ENCODE peak calls at places on chromosomes 3 and 15, in four cellular contexts. R, W, V and Q are unnamed samples.

GRCh38 chr3:61848885-61849284 is 287.5 kb downstream of the PTPRG start:
- DNase-seq in R (no peak), W (peak; percentile 98), V (no peak), Q (no peak)

GRCh38 chr3:146446026-146446425 is 23.3 kb downstream of the PLSCR2 start:
- DNase-seq in R (no peak), W (no peak), V (no peak), Q (no peak)

GRCh38 chr3:197292083-197293042 is 6.0 kb downstream of the DLG1 start:
- DNase-seq in R (no peak), W (no peak), V (no peak), Q (peak; percentile 60)

GRCh38 chr15:89362203-89363101 is 27.8 kb upstream of the POLG start:
- DNase-seq in R (peak; percentile 35), W (no peak), V (no peak), Q (no peak)

GRCh38 chr15:72342385-72342784 is 22.4 kb upstream of the CELF6 start:
- DNase-seq in R (peak; percentile 41), W (peak; percentile 17), V (peak; percentile 16), Q (peak; percentile 35)

GRCh38 chr15:71137138-71137518 is 21.9 kb downstream of the THSD4 start:
- DNase-seq in R (no peak), W (peak; percentile 14), V (no peak), Q (no peak)

GRCh38 chr3:126983276-126983652 is 349 bp downstream of the PLXNA1 start:
- DNase-seq in R (no peak), W (peak; percentile 12), V (no peak), Q (no peak)

GRCh38 chr15:78727561-78727960 is 83.7 kb downstream of the ADAMTS7 start:
- DNase-seq in R (no peak), W (no peak), V (peak; percentile 68), Q (no peak)

GRCh38 chr15:100762913-100763627 is 116.6 kb upstream of the ALDH1A3 start:
- DNase-seq in R (no peak), W (no peak), V (no peak), Q (no peak)

GRCh38 chr3:55180936-55181535 is 253.2 kb upstream of the LRTM1 start:
- DNase-seq in R (no peak), W (peak; percentile 67), V (peak; percentile 51), Q (peak; percentile 49)

GRCh38 chr15:33533197-33533596 is 222.4 kb downstream of the RYR3 start:
- DNase-seq in R (no peak), W (no peak), V (no peak), Q (no peak)

GRCh38 chr3:14298442-14298841 is 104.0 kb upstream of the SLC6A6 start:
- DNase-seq in R (no peak), W (no peak), V (no peak), Q (no peak)

GRCh38 chr3:102741105-102741504 is 306.3 kb downstream of the ZPLD1 start:
- DNase-seq in R (no peak), W (no peak), V (no peak), Q (peak; percentile 4)

GRCh38 chr15:38864122-38864521 is 299.5 kb upstream of the RASGRP1 start:
- DNase-seq in R (no peak), W (peak; percentile 43), V (no peak), Q (peak; percentile 13)

GRCh38 chr15:81270781-81271491 is 53.0 kb downstream of the STARD5 start:
- DNase-seq in R (no peak), W (no peak), V (peak; percentile 68), Q (no peak)

GRCh38 chr3:172040976-172041963 is 1.9 kb downstream of the FNDC3B start:
- DNase-seq in R (no peak), W (peak; percentile 77), V (peak; percentile 21), Q (no peak)

GRCh38 chr3:197547618-197548017 is 8.2 kb downstream of the BDH1 start:
- DNase-seq in R (no peak), W (no peak), V (no peak), Q (no peak)

GRCh38 chr3:112646623-112647022 is 5.7 kb upstream of the CCDC80 start:
- DNase-seq in R (no peak), W (no peak), V (no peak), Q (no peak)

GRCh38 chr3:61954097-61954528 is 392.7 kb downstream of the PTPRG start:
- DNase-seq in R (no peak), W (peak; percentile 14), V (peak; percentile 20), Q (no peak)

GRCh38 chr3:14598143-14598569 is 53.4 kb upstream of the CCDC174 start:
- DNase-seq in R (peak; percentile 54), W (peak; percentile 48), V (peak; percentile 25), Q (peak; percentile 33)

GRCh38 chr3:25663324-25664065 is 1.2 kb downstream of the TOP2B start:
- DNase-seq in R (peak; percentile 25), W (no peak), V (no peak), Q (peak; percentile 73)

GRCh38 chr15:50496692-50497091 is 49.8 kb downstream of the USP50 start:
- DNase-seq in R (no peak), W (no peak), V (no peak), Q (peak; percentile 13)

GRCh38 chr15:50493625-50494024 is 52.8 kb downstream of the USP50 start:
- DNase-seq in R (no peak), W (no peak), V (no peak), Q (no peak)
- TF ChIP-seq CTCF in R (no peak), W (no peak), V (no peak), Q (no peak)

GRCh38 chr3:187044206-187044605 is 95.1 kb downstream of the RPL39L start:
- DNase-seq in R (no peak), W (no peak), V (no peak), Q (peak; percentile 76)

GRCh38 chr3:187042874-187043458 is 96.3 kb downstream of the RPL39L start:
- DNase-seq in R (no peak), W (no peak), V (no peak), Q (no peak)

GRCh38 chr3:187041362-187042061 is 97.8 kb downstream of the RPL39L start:
- DNase-seq in R (peak; percentile 38), W (peak; percentile 59), V (peak; percentile 76), Q (peak; percentile 67)

GRCh38 chr3:187040637-187041361 is 98.5 kb downstream of the RPL39L start:
- DNase-seq in R (no peak), W (peak; percentile 64), V (peak; percentile 56), Q (no peak)

DNA sequence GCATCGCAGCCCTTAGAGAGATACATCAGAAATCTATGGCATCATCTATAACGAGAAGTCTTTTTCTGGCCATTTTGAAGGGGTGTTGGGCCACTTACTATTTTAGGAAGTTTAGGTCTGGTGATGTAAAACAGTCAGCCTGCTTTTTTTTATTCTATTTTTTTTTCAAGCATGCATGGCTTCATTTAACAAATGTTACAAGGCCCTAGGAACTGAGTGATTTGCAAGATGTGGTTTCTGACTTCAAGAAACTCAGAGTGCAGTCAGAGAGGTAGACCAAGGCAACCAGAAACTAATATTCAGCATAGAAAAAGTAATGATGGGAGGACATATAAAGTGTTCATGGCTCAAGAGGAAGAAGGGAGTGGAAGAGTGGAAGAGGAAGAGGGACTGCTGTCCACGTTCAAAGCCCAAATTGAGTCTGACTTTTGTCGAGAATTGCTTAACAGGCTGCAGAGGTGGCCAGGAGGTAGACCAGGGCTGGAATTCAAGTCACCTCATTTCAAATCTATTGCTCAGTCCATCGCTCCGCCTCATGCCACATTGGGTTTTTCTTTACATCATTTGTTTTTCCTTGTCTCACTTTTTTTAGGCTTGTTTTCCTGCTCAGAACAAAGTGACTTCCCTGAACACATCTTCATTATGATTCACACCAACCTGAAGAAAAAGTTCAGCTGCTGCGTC is 97.1 kb downstream of the RPL39L start:
- DNase-seq in R (no peak), W (no peak), V (no peak), Q (no peak)
- H3K4me3 ChIP-seq in R (no peak overlapping the region), W (no peak overlapping the region), V (no peak overlapping the region), Q (peak overlapping the region; percentile 15)

GRCh38 chr3:46085421-46086082 is 58.3 kb upstream of the XCR1 start:
- DNase-seq in R (no peak), W (no peak), V (no peak), Q (no peak)

GRCh38 chr3:46089237-46090011 is 62.1 kb upstream of the XCR1 start:
- DNase-seq in R (no peak), W (peak; percentile 83), V (peak; percentile 93), Q (peak; percentile 84)

GRCh38 chr3:46090161-46090591 is 62.9 kb upstream of the XCR1 start:
- DNase-seq in R (no peak), W (no peak), V (no peak), Q (peak; percentile 60)

GRCh38 chr3:46086083-46086437 is 58.8 kb upstream of the XCR1 start:
- DNase-seq in R (no peak), W (no peak), V (no peak), Q (no peak)

GRCh38 chr3:46087871-46088270 is 60.6 kb upstream of the XCR1 start:
- DNase-seq in R (no peak), W (peak; percentile 59), V (no peak), Q (peak; percentile 37)
- TF ChIP-seq CTCF in R (no peak), W (peak; percentile 21), V (peak; percentile 55), Q (peak; percentile 6)

GRCh38 chr15:64153480-64154367 is 2.2 kb downstream of the SNX22 start:
- DNase-seq in R (peak; percentile 96), W (peak; percentile 91), V (peak; percentile 80), Q (peak; percentile 97)
- H3K4me3 ChIP-seq in R (no peak overlapping the region), W (no peak overlapping the region), V (no peak overlapping the region), Q (peak overlapping the region; percentile 81)

GRCh38 chr3:78163379-78163778 is 1123.5 kb downstream of the ROBO2 start:
- DNase-seq in R (no peak), W (no peak), V (peak; percentile 14), Q (no peak)

GRCh38 chr3:78161736-78162135 is 1121.8 kb downstream of the ROBO2 start:
- DNase-seq in R (no peak), W (no peak), V (no peak), Q (no peak)

GRCh38 chr3:78165876-78166275 is 1126.0 kb downstream of the ROBO2 start:
- DNase-seq in R (no peak), W (no peak), V (no peak), Q (no peak)
- TF ChIP-seq CTCF in R (no peak), W (peak; percentile 29), V (peak; percentile 25), Q (no peak)

GRCh38 chr3:168862466-168862865 is 766.7 kb upstream of the GOLIM4 start:
- DNase-seq in R (no peak), W (no peak), V (no peak), Q (no peak)
- H3K4me3 ChIP-seq in R (no peak overlapping the region), W (no peak overlapping the region), V (no peak overlapping the region), Q (no peak overlapping the region)

GRCh38 chr3:123725652-123726400 is 141.0 kb upstream of the HACD2 start:
- DNase-seq in R (no peak), W (no peak), V (no peak), Q (no peak)

GRCh38 chr3:123720638-123721037 is 135.8 kb upstream of the HACD2 start:
- DNase-seq in R (no peak), W (no peak), V (no peak), Q (no peak)

GRCh38 chr3:123723527-123724168 is 138.8 kb upstream of the HACD2 start:
- DNase-seq in R (peak; percentile 30), W (peak; percentile 87), V (peak; percentile 72), Q (peak; percentile 73)

GRCh38 chr3:123722021-123722420 is 137.2 kb upstream of the HACD2 start:
- DNase-seq in R (no peak), W (no peak), V (no peak), Q (no peak)

GRCh38 chr3:123724306-123724705 is 139.5 kb upstream of the HACD2 start:
- DNase-seq in R (no peak), W (peak; percentile 21), V (no peak), Q (no peak)
- TF ChIP-seq CTCF in R (no peak), W (peak; percentile 33), V (peak; percentile 53), Q (no peak)

GRCh38 chr3:148054999-148055398 is 642.7 kb upstream of the AGTR1 start:
- DNase-seq in R (no peak), W (no peak), V (no peak), Q (no peak)
- H3K4me3 ChIP-seq in R (no peak overlapping the region), W (no peak overlapping the region), V (no peak overlapping the region), Q (no peak overlapping the region)